ENCODE peak calls at places on chromosome 4, in five cellular contexts. C is tibial artery, H is GM23338, F is left ventricle myocardium inferior, T is suprapubic skin. P is an unnamed sample.

GRCh38 chr4:64784125-64784524 is 374.9 kb upstream of the TECRL start:
- DNase-seq in F (no peak), C (no peak), H (peak; percentile 14), T (no peak), P (no peak)

GRCh38 chr4:100880012-100880411 is 362.2 kb upstream of the EMCN start:
- DNase-seq in F (no peak), C (no peak), T (no peak), H (peak; percentile 23), P (no peak)

GRCh38 chr4:125041372-125041930 is 273.3 kb upstream of the FAT4 start:
- DNase-seq in F (no peak), H (no peak), C (no peak), T (no peak), P (no peak)

GRCh38 chr4:107908377-107908776 is 23.0 kb upstream of the CYP2U1 start:
- DNase-seq in C (no peak), H (no peak), F (no peak), T (no peak), P (no peak)

GRCh38 chr4:153643406-153644016 is 40.6 kb upstream of the TLR2 start:
- DNase-seq in F (no peak), T (no peak), H (peak; percentile 47), C (no peak), P (no peak)

GRCh38 chr4:152014280-152014679 is 253.5 kb upstream of the GATB start:
- DNase-seq in C (no peak), F (no peak), T (no peak), H (no peak), P (no peak)

GRCh38 chr4:82891728-82892466 is 944 bp upstream of the SEC31A start:
- DNase-seq in C (no peak), F (no peak), T (no peak), H (peak; percentile 24), P (no peak)

GRCh38 chr4:52825311-52826090 is 36.6 kb upstream of the RASL11B start:
- DNase-seq in C (no peak), T (no peak), F (no peak), H (no peak), P (no peak)

GRCh38 chr4:168451331-168451730 is 29.0 kb downstream of the DDX60L start:
- DNase-seq in H (no peak), T (no peak), F (no peak), C (no peak), P (no peak)

GRCh38 chr4:25376754-25377571 is at the start of gene ANAPC4:
- DNase-seq in H (peak; percentile 98), C (peak; percentile 93), T (peak; percentile 98), F (peak; percentile 98), P (peak; percentile 95)
- TF ChIP-seq CTCF in H (no peak), C (no peak), T (peak; percentile 11), F (peak; percentile 27), P (no peak)

GRCh38 chr4:67204441-67204840 is 340.9 kb downstream of the CENPC start:
- DNase-seq in F (no peak), C (no peak), H (no peak), T (no peak), P (no peak)

GRCh38 chr4:67201334-67201733 is 344.0 kb downstream of the CENPC start:
- DNase-seq in C (no peak), H (no peak), T (no peak), F (no peak), P (no peak)

GRCh38 chr4:67198757-67199156 is 346.5 kb downstream of the CENPC start:
- DNase-seq in F (no peak), C (no peak), T (no peak), H (peak; percentile 63), P (no peak)
- TF ChIP-seq CTCF in F (peak; percentile 40), C (no peak), T (no peak), H (peak; percentile 74), P (no peak)

GRCh38 chr4:18566970-18567799 is 545.6 kb upstream of the LCORL start:
- DNase-seq in H (no peak), F (no peak), C (no peak), T (no peak), P (no peak)

GRCh38 chr4:18570370-18570769 is 548.8 kb upstream of the LCORL start:
- DNase-seq in H (no peak), C (no peak), T (no peak), F (no peak), P (no peak)

GRCh38 chr4:18571252-18571885 is 549.8 kb upstream of the LCORL start:
- DNase-seq in H (no peak), F (no peak), T (no peak), C (no peak), P (no peak)

GRCh38 chr4:18568600-18568999 is 547.0 kb upstream of the LCORL start:
- DNase-seq in T (no peak), H (peak; percentile 26), F (no peak), C (no peak), P (no peak)
- TF ChIP-seq CTCF in T (no peak), H (peak; percentile 42), F (no peak), C (no peak), P (no peak)

GRCh38 chr4:75557696-75558095 is 1.8 kb downstream of the ODAPH start:
- DNase-seq in H (no peak), C (no peak), T (no peak), F (no peak), P (no peak)

GRCh38 chr4:75552452-75552851 is 3.4 kb upstream of the ODAPH start:
- DNase-seq in C (no peak), F (no peak), T (no peak), H (no peak), P (no peak)

DNA sequence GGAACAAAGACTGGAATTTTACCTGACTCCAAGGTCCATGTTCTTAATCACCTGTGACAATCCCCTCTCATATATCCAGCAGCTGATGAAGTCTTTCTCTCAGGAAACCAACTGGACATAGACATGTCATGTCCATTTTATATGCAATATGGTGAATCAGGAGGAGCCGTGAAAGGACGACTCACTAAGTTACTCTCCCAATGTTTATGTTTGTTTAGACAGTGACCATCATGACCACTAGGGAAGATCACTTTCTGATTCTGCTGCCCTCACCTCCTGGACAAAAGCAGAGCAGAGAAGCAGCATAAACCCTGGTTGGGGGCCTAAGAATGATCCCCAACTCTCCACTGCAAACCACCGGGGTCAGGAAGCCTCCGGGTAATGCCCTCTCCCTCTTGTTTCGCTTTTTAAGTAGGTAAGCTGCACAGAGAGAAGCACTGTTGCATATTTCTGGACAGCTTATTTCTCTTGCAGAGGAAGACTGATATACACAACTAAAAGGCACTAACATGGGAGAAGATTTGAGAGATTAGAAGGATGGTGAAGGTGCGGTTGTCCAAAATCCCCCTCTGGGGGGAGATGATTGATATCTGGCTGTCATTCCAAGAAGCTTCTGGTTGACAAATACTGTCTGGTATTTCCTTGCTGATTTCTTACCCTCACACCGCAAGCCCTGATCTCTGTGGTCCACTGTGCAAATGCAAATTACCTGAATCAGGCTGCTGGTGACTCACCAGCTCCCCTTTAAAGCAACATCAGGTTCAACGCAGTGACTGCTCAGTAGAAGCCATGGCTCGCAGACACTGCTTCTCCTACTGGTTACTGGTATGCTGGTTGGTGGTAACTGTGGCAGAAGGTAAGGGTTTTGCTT is at the start of gene ODAPH:
- DNase-seq in H (peak; percentile 15), T (no peak), F (no peak), C (no peak), P (no peak)
- TF ChIP-seq CTCF in H (no peak), T (no peak), F (no peak), C (no peak), P (no peak)